ENCODE peak calls at places on chromosomes 16 and 17, in nine cellular contexts. One of them, this sample, is unnamed.

GRCh38 chr16:56637814-56638750 is at the start of gene MT1A:
- DNase-seq in BJ: no peak
- DNase-seq in A549: peak
- DNase-seq in fibroblast of mammary gland: peak
- DNase-seq in astrocyte of the cerebellum: no peak
- DNase-seq in epithelial cell of proximal tubule: no peak
- DNase-seq in heart right ventricle: peak
- DNase-seq in heart left ventricle: peak
- DNase-seq in uterus: peak
- DNase-seq in this sample: no peak

GRCh38 chr17:14755002-14755401 is 454.1 kb downstream of the HS3ST3B1 start:
- DNase-seq in heart left ventricle: no peak
- DNase-seq in BJ: peak
- DNase-seq in astrocyte of the cerebellum: no peak
- DNase-seq in uterus: no peak
- DNase-seq in heart right ventricle: no peak
- DNase-seq in epithelial cell of proximal tubule: no peak
- DNase-seq in A549: no peak
- DNase-seq in fibroblast of mammary gland: peak
- DNase-seq in this sample: peak

GRCh38 chr16:11674818-11675560 is 6.7 kb downstream of the SNN start:
- DNase-seq in heart left ventricle: no peak
- DNase-seq in A549: no peak
- DNase-seq in astrocyte of the cerebellum: no peak
- DNase-seq in heart right ventricle: no peak
- DNase-seq in fibroblast of mammary gland: peak
- DNase-seq in BJ: no peak
- DNase-seq in uterus: no peak
- DNase-seq in epithelial cell of proximal tubule: no peak
- DNase-seq in this sample: peak

GRCh38 chr16:66961065-66961744 is at the start of gene CES3:
- DNase-seq in fibroblast of mammary gland: peak
- DNase-seq in epithelial cell of proximal tubule: no peak
- DNase-seq in uterus: no peak
- DNase-seq in A549: peak
- DNase-seq in BJ: no peak
- DNase-seq in heart left ventricle: peak
- DNase-seq in heart right ventricle: no peak
- DNase-seq in astrocyte of the cerebellum: peak
- DNase-seq in this sample: peak

GRCh38 chr17:4604111-4604644 is 19.8 kb downstream of the SMTNL2 start:
- DNase-seq in BJ: no peak
- DNase-seq in fibroblast of mammary gland: peak
- DNase-seq in heart left ventricle: peak
- DNase-seq in A549: no peak
- DNase-seq in uterus: peak
- DNase-seq in epithelial cell of proximal tubule: no peak
- DNase-seq in heart right ventricle: peak
- DNase-seq in astrocyte of the cerebellum: peak
- DNase-seq in this sample: peak

GRCh38 chr17:32943206-32943605 is 15.3 kb downstream of the TMEM98 start:
- DNase-seq in heart right ventricle: no peak
- DNase-seq in fibroblast of mammary gland: no peak
- DNase-seq in A549: no peak
- DNase-seq in heart left ventricle: no peak
- DNase-seq in epithelial cell of proximal tubule: no peak
- DNase-seq in astrocyte of the cerebellum: no peak
- DNase-seq in uterus: no peak
- DNase-seq in BJ: no peak
- DNase-seq in this sample: peak

GRCh38 chr17:57672971-57673370 is 72.1 kb downstream of the CCDC182 start:
- DNase-seq in epithelial cell of proximal tubule: no peak
- DNase-seq in fibroblast of mammary gland: no peak
- DNase-seq in uterus: no peak
- DNase-seq in heart right ventricle: no peak
- DNase-seq in A549: no peak
- DNase-seq in astrocyte of the cerebellum: no peak
- DNase-seq in heart left ventricle: no peak
- DNase-seq in BJ: no peak
- DNase-seq in this sample: no peak

GRCh38 chr16:10765772-10766171 is 22.1 kb downstream of the NUBP1 start:
- DNase-seq in fibroblast of mammary gland: no peak
- DNase-seq in heart left ventricle: no peak
- DNase-seq in BJ: no peak
- DNase-seq in heart right ventricle: no peak
- DNase-seq in uterus: no peak
- DNase-seq in astrocyte of the cerebellum: no peak
- DNase-seq in A549: no peak
- DNase-seq in epithelial cell of proximal tubule: no peak
- DNase-seq in this sample: no peak

GRCh38 chr16:76963614-76964315 is 227.2 kb upstream of the MON1B start:
- DNase-seq in uterus: no peak
- DNase-seq in A549: no peak
- DNase-seq in heart left ventricle: no peak
- DNase-seq in astrocyte of the cerebellum: no peak
- DNase-seq in fibroblast of mammary gland: no peak
- DNase-seq in BJ: no peak
- DNase-seq in epithelial cell of proximal tubule: no peak
- DNase-seq in heart right ventricle: no peak
- DNase-seq in this sample: no peak

GRCh38 chr17:19386974-19387920 is at the start of gene MFAP4:
- DNase-seq in astrocyte of the cerebellum: peak
- DNase-seq in uterus: peak
- DNase-seq in epithelial cell of proximal tubule: no peak
- DNase-seq in BJ: peak
- DNase-seq in fibroblast of mammary gland: peak
- DNase-seq in A549: no peak
- DNase-seq in heart left ventricle: peak
- DNase-seq in heart right ventricle: peak
- DNase-seq in this sample: no peak

GRCh38 chr16:4771646-4772045 is 4.7 kb upstream of the ZNF500 start:
- DNase-seq in heart left ventricle: no peak
- DNase-seq in A549: no peak
- DNase-seq in uterus: no peak
- DNase-seq in fibroblast of mammary gland: no peak
- DNase-seq in BJ: no peak
- DNase-seq in astrocyte of the cerebellum: no peak
- DNase-seq in epithelial cell of proximal tubule: no peak
- DNase-seq in heart right ventricle: no peak
- DNase-seq in this sample: no peak

GRCh38 chr17:54891176-54891821 is 9.4 kb upstream of the TOM1L1 start:
- DNase-seq in uterus: no peak
- DNase-seq in astrocyte of the cerebellum: peak
- DNase-seq in A549: peak
- DNase-seq in heart right ventricle: peak
- DNase-seq in fibroblast of mammary gland: peak
- DNase-seq in epithelial cell of proximal tubule: no peak
- DNase-seq in BJ: peak
- DNase-seq in heart left ventricle: no peak
- DNase-seq in this sample: peak

GRCh38 chr17:51734462-51734861 is 424.1 kb downstream of the CA10 start:
- DNase-seq in heart right ventricle: no peak
- DNase-seq in fibroblast of mammary gland: no peak
- DNase-seq in epithelial cell of proximal tubule: no peak
- DNase-seq in astrocyte of the cerebellum: no peak
- DNase-seq in uterus: no peak
- DNase-seq in A549: no peak
- DNase-seq in heart left ventricle: no peak
- DNase-seq in BJ: no peak
- DNase-seq in this sample: peak

GRCh38 chr16:68037820-68038597 is 14.9 kb downstream of the DUS2 start:
- DNase-seq in A549: no peak
- DNase-seq in uterus: no peak
- DNase-seq in epithelial cell of proximal tubule: no peak
- DNase-seq in heart left ventricle: no peak
- DNase-seq in BJ: no peak
- DNase-seq in heart right ventricle: no peak
- DNase-seq in astrocyte of the cerebellum: no peak
- DNase-seq in fibroblast of mammary gland: no peak
- DNase-seq in this sample: no peak

GRCh38 chr16:11833951-11834695 is 17.2 kb downstream of the RSL1D1 start:
- DNase-seq in A549: no peak
- DNase-seq in heart left ventricle: no peak
- DNase-seq in heart right ventricle: no peak
- DNase-seq in fibroblast of mammary gland: peak
- DNase-seq in epithelial cell of proximal tubule: no peak
- DNase-seq in uterus: no peak
- DNase-seq in astrocyte of the cerebellum: no peak
- DNase-seq in BJ: no peak
- DNase-seq in this sample: peak

GRCh38 chr17:74566132-74566753 is 1.1 kb downstream of the CD300H start:
- DNase-seq in epithelial cell of proximal tubule: no peak
- DNase-seq in astrocyte of the cerebellum: no peak
- DNase-seq in A549: peak
- DNase-seq in heart left ventricle: peak
- DNase-seq in BJ: no peak
- DNase-seq in heart right ventricle: no peak
- DNase-seq in uterus: no peak
- DNase-seq in fibroblast of mammary gland: peak
- DNase-seq in this sample: peak

GRCh38 chr16:12337776-12338655 is 361.5 kb downstream of the SNX29 start:
- DNase-seq in uterus: no peak
- DNase-seq in BJ: no peak
- DNase-seq in A549: no peak
- DNase-seq in epithelial cell of proximal tubule: no peak
- DNase-seq in heart left ventricle: no peak
- DNase-seq in heart right ventricle: no peak
- DNase-seq in fibroblast of mammary gland: peak
- DNase-seq in astrocyte of the cerebellum: peak
- DNase-seq in this sample: no peak

GRCh38 chr17:40121886-40122465 is at the start of gene MSL1:
- DNase-seq in BJ: no peak
- DNase-seq in uterus: peak
- DNase-seq in epithelial cell of proximal tubule: no peak
- DNase-seq in fibroblast of mammary gland: no peak
- DNase-seq in astrocyte of the cerebellum: no peak
- DNase-seq in heart left ventricle: peak
- DNase-seq in heart right ventricle: peak
- DNase-seq in A549: peak
- DNase-seq in this sample: peak

GRCh38 chr17:79905832-79906231 is 66.6 kb upstream of the CBX4 start:
- DNase-seq in BJ: no peak
- DNase-seq in uterus: no peak
- DNase-seq in heart right ventricle: no peak
- DNase-seq in fibroblast of mammary gland: no peak
- DNase-seq in A549: peak
- DNase-seq in heart left ventricle: no peak
- DNase-seq in astrocyte of the cerebellum: no peak
- DNase-seq in epithelial cell of proximal tubule: no peak
- DNase-seq in this sample: peak
- TF ChIP-seq CTCF in BJ: no peak
- TF ChIP-seq CTCF in uterus: no peak
- TF ChIP-seq CTCF in heart right ventricle: no peak
- TF ChIP-seq CTCF in fibroblast of mammary gland: no peak
- TF ChIP-seq CTCF in A549: peak
- TF ChIP-seq CTCF in heart left ventricle: no peak
- TF ChIP-seq CTCF in astrocyte of the cerebellum: no peak
- TF ChIP-seq CTCF in epithelial cell of proximal tubule: peak
- TF ChIP-seq CTCF in this sample: no peak

GRCh38 chr16:85088570-85089214 is 23.6 kb downstream of the CIBAR2 start:
- DNase-seq in A549: no peak
- DNase-seq in epithelial cell of proximal tubule: no peak
- DNase-seq in astrocyte of the cerebellum: no peak
- DNase-seq in BJ: no peak
- DNase-seq in uterus: no peak
- DNase-seq in fibroblast of mammary gland: no peak
- DNase-seq in heart right ventricle: no peak
- DNase-seq in heart left ventricle: no peak
- DNase-seq in this sample: no peak

GRCh38 chr16:85086347-85087291 is 25.7 kb downstream of the CIBAR2 start:
- DNase-seq in astrocyte of the cerebellum: peak
- DNase-seq in heart left ventricle: peak
- DNase-seq in A549: peak
- DNase-seq in BJ: no peak
- DNase-seq in uterus: peak
- DNase-seq in epithelial cell of proximal tubule: peak
- DNase-seq in heart right ventricle: peak
- DNase-seq in fibroblast of mammary gland: peak
- DNase-seq in this sample: peak

GRCh38 chr16:85089485-85089884 is 22.8 kb downstream of the CIBAR2 start:
- DNase-seq in A549: no peak
- DNase-seq in astrocyte of the cerebellum: no peak
- DNase-seq in BJ: peak
- DNase-seq in uterus: no peak
- DNase-seq in heart right ventricle: no peak
- DNase-seq in fibroblast of mammary gland: no peak
- DNase-seq in heart left ventricle: peak
- DNase-seq in epithelial cell of proximal tubule: no peak
- DNase-seq in this sample: no peak

GRCh38 chr16:85090166-85090565 is 22.1 kb downstream of the CIBAR2 start:
- DNase-seq in fibroblast of mammary gland: no peak
- DNase-seq in astrocyte of the cerebellum: no peak
- DNase-seq in heart left ventricle: no peak
- DNase-seq in heart right ventricle: no peak
- DNase-seq in uterus: no peak
- DNase-seq in epithelial cell of proximal tubule: no peak
- DNase-seq in BJ: no peak
- DNase-seq in A549: no peak
- DNase-seq in this sample: no peak

GRCh38 chr16:85087899-85088569 is 24.2 kb downstream of the CIBAR2 start:
- DNase-seq in astrocyte of the cerebellum: no peak
- DNase-seq in heart right ventricle: no peak
- DNase-seq in epithelial cell of proximal tubule: no peak
- DNase-seq in heart left ventricle: no peak
- DNase-seq in fibroblast of mammary gland: no peak
- DNase-seq in BJ: no peak
- DNase-seq in A549: no peak
- DNase-seq in uterus: no peak
- DNase-seq in this sample: no peak
- TF ChIP-seq CTCF in astrocyte of the cerebellum: no peak
- TF ChIP-seq CTCF in heart right ventricle: no peak
- TF ChIP-seq CTCF in epithelial cell of proximal tubule: no peak
- TF ChIP-seq CTCF in heart left ventricle: no peak
- TF ChIP-seq CTCF in fibroblast of mammary gland: no peak
- TF ChIP-seq CTCF in BJ: no peak
- TF ChIP-seq CTCF in A549: no peak
- TF ChIP-seq CTCF in uterus: no peak
- TF ChIP-seq CTCF in this sample: no peak

GRCh38 chr16:85541181-85541580 is 71.9 kb upstream of the GSE1 start:
- DNase-seq in fibroblast of mammary gland: no peak
- DNase-seq in A549: no peak
- DNase-seq in heart right ventricle: no peak
- DNase-seq in heart left ventricle: no peak
- DNase-seq in uterus: no peak
- DNase-seq in BJ: no peak
- DNase-seq in epithelial cell of proximal tubule: no peak
- DNase-seq in astrocyte of the cerebellum: no peak
- DNase-seq in this sample: no peak
- TF ChIP-seq CTCF in fibroblast of mammary gland: no peak
- TF ChIP-seq CTCF in A549: no peak
- TF ChIP-seq CTCF in heart right ventricle: no peak
- TF ChIP-seq CTCF in heart left ventricle: no peak
- TF ChIP-seq CTCF in uterus: no peak
- TF ChIP-seq CTCF in BJ: no peak
- TF ChIP-seq CTCF in epithelial cell of proximal tubule: no peak
- TF ChIP-seq CTCF in astrocyte of the cerebellum: no peak
- TF ChIP-seq CTCF in this sample: no peak

DNA sequence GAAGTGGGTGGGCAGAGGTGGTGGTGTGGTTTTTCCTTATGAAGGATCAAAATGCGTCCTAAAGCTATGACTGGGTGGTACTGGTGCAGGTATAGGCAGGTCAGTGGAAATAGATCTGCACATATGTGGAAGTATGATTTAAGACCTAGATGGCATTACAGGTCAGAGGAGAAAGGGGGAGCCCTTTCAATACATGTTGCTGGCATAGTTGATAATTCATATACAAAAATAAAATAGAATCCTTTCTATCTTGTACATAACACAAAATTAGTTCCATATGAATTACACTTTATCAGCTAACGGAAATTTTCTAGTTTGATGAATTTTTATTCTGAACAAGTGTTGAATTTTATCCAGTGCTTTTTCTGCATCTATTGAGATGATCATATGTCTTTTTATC is 20.8 kb upstream of the PIK3R5 start:
- DNase-seq in heart left ventricle: no peak
- DNase-seq in uterus: no peak
- DNase-seq in A549: no peak
- DNase-seq in BJ: no peak
- DNase-seq in fibroblast of mammary gland: no peak
- DNase-seq in astrocyte of the cerebellum: no peak
- DNase-seq in heart right ventricle: no peak
- DNase-seq in epithelial cell of proximal tubule: no peak
- DNase-seq in this sample: no peak
- TF ChIP-seq CTCF in heart left ventricle: no peak
- TF ChIP-seq CTCF in uterus: no peak
- TF ChIP-seq CTCF in A549: peak
- TF ChIP-seq CTCF in BJ: no peak
- TF ChIP-seq CTCF in fibroblast of mammary gland: peak
- TF ChIP-seq CTCF in astrocyte of the cerebellum: no peak
- TF ChIP-seq CTCF in heart right ventricle: no peak
- TF ChIP-seq CTCF in epithelial cell of proximal tubule: no peak
- TF ChIP-seq CTCF in this sample: no peak